ENCODE peak calls at places on chromosomes 3 and 15, in ten cellular contexts. V is HepG2, I is NB4, H is transverse colon, U is ovary, Q is right lobe of liver, E is heart left ventricle, G is endothelial cell of umbilical vein, X is IMR-90, R is body of pancreas. O is an unnamed sample.

GRCh38 chr3:175287361-175287963 is 428.3 kb downstream of the NAALADL2 start:
- DNase-seq in V (no peak), I (no peak), H (no peak), U (no peak), Q (no peak), E (no peak), G (no peak), X (peak; percentile 67), R (no peak), O (no peak)

GRCh38 chr3:535566-536416 is 339.2 kb downstream of the CHL1 start:
- DNase-seq in V (no peak), I (no peak), H (peak; percentile 9), U (peak; percentile 18), Q (no peak), E (peak; percentile 28), G (no peak), X (peak; percentile 11), R (peak; percentile 24), O (no peak)

GRCh38 chr15:90294601-90295269 is 29.3 kb downstream of the NGRN start:
- DNase-seq in V (no peak), I (no peak), H (no peak), U (no peak), Q (no peak), E (no peak), G (no peak), X (no peak), R (no peak), O (no peak)

GRCh38 chr15:38253448-38253847 is 812 bp downstream of the SPRED1 start:
- DNase-seq in V (no peak), I (peak; percentile 69), H (peak; percentile 13), U (no peak), Q (no peak), E (no peak), G (peak; percentile 41), X (peak; percentile 75), R (peak; percentile 19), O (peak; percentile 20)

GRCh38 chr3:154904328-154904727 is 175.8 kb upstream of the MME start:
- DNase-seq in V (peak; percentile 2), I (peak; percentile 9), H (no peak), U (no peak), Q (no peak), E (no peak), G (peak; percentile 34), X (peak; percentile 54), R (no peak), O (no peak)

GRCh38 chr3:110493752-110494151 is 577.9 kb upstream of the NECTIN3 start:
- DNase-seq in V (no peak), I (no peak), H (no peak), U (no peak), Q (no peak), E (no peak), G (no peak), X (no peak), R (no peak), O (no peak)

GRCh38 chr15:98876461-98877369 is 130.9 kb downstream of the PGPEP1L start:
- DNase-seq in V (no peak), I (no peak), H (no peak), U (no peak), Q (no peak), E (no peak), G (no peak), X (peak; percentile 49), R (no peak), O (no peak)

GRCh38 chr3:8869613-8870012 is 93.7 kb downstream of the RAD18 start:
- DNase-seq in V (peak; percentile 77), I (no peak), H (no peak), U (no peak), Q (no peak), E (no peak), G (peak; percentile 71), X (peak; percentile 99), R (no peak), O (no peak)

GRCh38 chr15:75348563-75349350 is 1.9 kb downstream of the NEIL1 start:
- DNase-seq in V (no peak), I (no peak), H (peak; percentile 24), U (no peak), Q (no peak), E (no peak), G (peak; percentile 11), X (no peak), R (peak; percentile 31), O (no peak)

GRCh38 chr3:136195258-136196063 is 674 bp downstream of the MSL2 start:
- DNase-seq in V (peak; percentile 61), I (peak; percentile 86), H (peak; percentile 67), U (peak; percentile 81), Q (peak; percentile 87), E (peak; percentile 84), G (peak; percentile 63), X (peak; percentile 64), R (peak; percentile 74), O (peak; percentile 65)

GRCh38 chr15:29792426-29793159 is 29.7 kb downstream of the TJP1 start:
- DNase-seq in V (no peak), I (no peak), H (no peak), U (no peak), Q (no peak), E (no peak), G (no peak), X (no peak), R (no peak), O (no peak)

GRCh38 chr3:13034109-13034800 is 39.0 kb downstream of the IQSEC1 start:
- DNase-seq in V (no peak), I (no peak), H (no peak), U (no peak), Q (no peak), E (no peak), G (no peak), X (no peak), R (no peak), O (no peak)

GRCh38 chr3:72739521-72740466 is 108.5 kb downstream of the SHQ1 start:
- DNase-seq in V (no peak), I (no peak), H (peak; percentile 35), U (no peak), Q (no peak), E (no peak), G (no peak), X (peak; percentile 20), R (no peak), O (peak; percentile 62)

GRCh38 chr3:197348014-197348413 is 49.6 kb upstream of the DLG1 start:
- DNase-seq in V (no peak), I (no peak), H (no peak), U (no peak), Q (no peak), E (no peak), G (no peak), X (no peak), R (no peak), O (no peak)

GRCh38 chr3:103388214-103388613 is 953.4 kb downstream of the ZPLD1 start:
- DNase-seq in V (no peak), I (no peak), H (no peak), U (no peak), Q (no peak), E (no peak), G (no peak), X (peak; percentile 67), R (no peak), O (no peak)

GRCh38 chr15:48965972-48966371 is 2.3 kb upstream of the SHC4 start:
- DNase-seq in V (no peak), I (peak; percentile 93), H (no peak), U (no peak), Q (no peak), E (no peak), G (no peak), X (peak; percentile 78), R (no peak), O (no peak)
- TF ChIP-seq CTCF in V (peak; percentile 26), I (no peak), H (no peak), U (no peak), Q (no peak), E (no peak), G (no peak), X (peak; percentile 61), R (no peak), O (no peak)

DNA sequence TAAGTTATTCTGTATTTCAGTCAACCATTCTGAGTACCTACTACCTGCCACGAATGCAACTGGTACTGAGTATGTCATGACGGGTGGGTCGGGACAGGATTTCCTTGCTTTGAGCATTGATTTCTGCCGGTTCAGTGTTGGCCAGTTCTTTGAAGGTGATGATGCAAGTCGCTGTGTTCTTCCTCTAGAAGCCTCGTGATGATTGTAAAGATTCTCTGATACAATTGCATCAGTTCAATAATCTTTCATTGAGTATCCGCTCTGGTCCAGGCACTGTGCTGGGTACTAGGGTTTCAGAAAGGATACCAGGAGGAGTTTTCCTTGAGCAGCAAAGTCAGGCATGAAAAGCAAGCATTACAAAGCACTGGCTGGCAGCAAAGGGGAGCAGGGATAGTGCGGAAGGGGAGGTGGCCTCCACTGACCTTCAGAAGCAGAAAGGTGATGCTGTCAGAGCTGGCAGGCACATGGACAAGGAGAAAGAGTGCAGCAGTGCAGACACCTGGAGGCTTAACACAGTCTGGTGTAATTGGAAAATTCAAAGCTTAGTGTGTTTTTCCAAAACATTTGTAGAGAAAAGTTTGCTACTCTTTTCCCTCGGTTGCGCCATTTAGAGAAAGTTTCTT is 100.1 kb downstream of the RPL39L start:
- DNase-seq in V (peak; percentile 73), I (no peak), H (no peak), U (no peak), Q (peak; percentile 46), E (no peak), G (no peak), X (no peak), R (no peak), O (no peak)
- TF ChIP-seq POLR2A in V (peak; percentile 72), I (no peak), H (no peak), U (no peak), Q (peak; percentile 8), E (no peak), G (no peak), X (no peak), R (no peak), O (no peak)

DNA sequence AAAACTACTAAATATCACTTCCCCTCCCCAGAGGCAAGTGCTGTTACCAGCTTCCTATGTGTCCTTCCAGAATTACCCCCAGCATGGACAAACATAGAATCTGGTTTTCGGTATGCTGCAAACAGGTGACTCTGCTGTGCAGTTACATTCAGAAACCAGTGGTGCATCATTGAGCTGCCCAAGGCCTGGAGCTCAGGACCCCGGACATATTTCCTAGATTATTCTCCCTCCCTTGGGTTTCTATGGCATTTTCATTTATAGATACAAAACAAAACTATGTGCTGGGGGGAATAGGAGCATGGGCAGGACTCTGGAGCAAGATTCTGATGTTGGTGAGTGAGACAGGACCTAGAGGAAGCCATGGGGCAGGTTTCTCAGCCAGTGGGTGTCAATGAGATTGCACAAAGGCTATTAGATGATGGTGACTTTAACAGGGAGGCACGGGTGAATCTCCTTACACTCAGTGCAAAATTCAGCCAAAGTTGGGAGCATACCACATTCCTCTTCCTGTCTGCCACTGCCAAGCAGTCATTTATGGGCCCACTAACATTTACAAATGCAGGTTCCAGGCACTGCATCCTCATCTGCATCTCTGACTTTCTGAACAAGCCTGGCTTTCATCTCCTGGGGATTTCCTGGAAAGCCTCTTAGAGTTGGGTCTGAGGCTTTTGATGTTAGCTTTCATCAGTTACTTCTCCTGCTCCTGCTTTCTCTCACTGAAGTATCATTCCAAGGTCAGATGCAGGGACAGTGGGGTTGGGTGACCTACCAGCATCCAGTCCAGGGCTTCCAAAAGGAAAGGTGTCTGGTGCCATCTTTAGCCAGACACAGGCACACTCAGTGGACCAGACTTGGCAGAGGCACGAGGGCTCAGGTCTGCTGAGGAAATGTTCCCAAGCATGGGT is 44.5 kb downstream of the CMTM7 start:
- DNase-seq in V (no peak), I (no peak), H (no peak), U (no peak), Q (no peak), E (no peak), G (no peak), X (no peak), R (no peak), O (no peak)
- TF ChIP-seq CTCF in V (peak; percentile 7), I (no peak), H (no peak), U (no peak), Q (no peak), E (no peak), G (no peak), X (no peak), R (no peak), O (no peak)

GRCh38 chr15:84653910-84654688 is at the start of gene WDR73:
- DNase-seq in V (peak; percentile 89), I (peak; percentile 97), H (peak; percentile 98), U (peak; percentile 98), Q (peak; percentile 98), E (peak; percentile 97), G (peak; percentile 97), X (peak; percentile 92), R (peak; percentile 96), O (peak; percentile 97)
- TF ChIP-seq POLR2A in V (peak; percentile 77), I (peak; percentile 63), H (peak; percentile 71), U (peak; percentile 85), Q (peak; percentile 51), E (peak; percentile 85), G (peak; percentile 85), X (peak; percentile 45), R (peak; percentile 83), O (peak; percentile 78)

O was measured in prostate gland.